ENCODE peak calls at places on chromosomes 11 and 22, in seven cellular contexts. C, T, I, U, R, V and P are unnamed samples.

GRCh38 chr11:128814856-128815705 is 52.0 kb downstream of the KCNJ1 start:
- DNase-seq in C (no peak), T (no peak), I (peak; percentile 91), U (peak; percentile 64), R (peak; percentile 92), V (no peak), P (no peak)

GRCh38 chr11:111913997-111914396 is 1.5 kb downstream of the HSPB2 start:
- DNase-seq in C (no peak), T (no peak), I (peak; percentile 92), U (peak; percentile 73), R (peak; percentile 67), V (no peak), P (no peak)

GRCh38 chr11:93160808-93161207 is 37.0 kb downstream of the SLC36A4 start:
- DNase-seq in C (no peak), T (no peak), I (peak; percentile 1), U (no peak), R (no peak), V (no peak), P (no peak)

GRCh38 chr11:46278387-46279173 is 1.1 kb downstream of the CREB3L1 start:
- DNase-seq in C (no peak), T (no peak), I (peak; percentile 86), U (peak; percentile 68), R (peak; percentile 70), V (no peak), P (peak; percentile 66)

GRCh38 chr11:63589000-63589399 is 25.2 kb downstream of the PLAAT3 start:
- DNase-seq in C (no peak), T (no peak), I (no peak), U (no peak), R (no peak), V (no peak), P (no peak)

GRCh38 chr11:62560566-62561103 is 13.1 kb downstream of the EEF1G start:
- DNase-seq in C (peak; percentile 72), T (peak; percentile 47), I (peak; percentile 98), U (peak; percentile 87), R (peak; percentile 99), V (peak; percentile 78), P (peak; percentile 91)

GRCh38 chr22:28000361-28000760 is 81.3 kb upstream of the PITPNB start:
- DNase-seq in C (no peak), T (no peak), I (no peak), U (no peak), R (no peak), V (no peak), P (no peak)

GRCh38 chr11:66869471-66869870 is 12.6 kb downstream of the LRFN4 start:
- DNase-seq in C (no peak), T (no peak), I (no peak), U (no peak), R (no peak), V (no peak), P (peak; percentile 14)

GRCh38 chr11:66371627-66372415 is at the start of gene SLC29A2:
- DNase-seq in C (peak; percentile 69), T (peak; percentile 95), I (peak; percentile 35), U (peak; percentile 88), R (no peak), V (peak; percentile 88), P (peak; percentile 90)